ENCODE peak calls at places on chromosomes 6 and 20, in four cellular contexts. V, E, I and R are unnamed samples.

GRCh38 chr6:125718109-125718508 is 31.3 kb upstream of the HEY2 start:
- DNase-seq in V (no peak), E (no peak), I (no peak), R (no peak)

GRCh38 chr6:9766240-9766915 is 648.5 kb downstream of the TFAP2A start:
- DNase-seq in V (no peak), E (peak), I (no peak), R (no peak)

GRCh38 chr6:97630592-97630991 is 347.6 kb upstream of the MMS22L start:
- DNase-seq in V (no peak), E (no peak), I (no peak), R (no peak)

GRCh38 chr6:4613381-4613780 is 162.8 kb upstream of the CDYL start:
- DNase-seq in V (no peak), E (no peak), I (no peak), R (no peak)

GRCh38 chr6:165889636-165890403 is 226.8 kb upstream of the PDE10A start:
- DNase-seq in V (no peak), E (peak), I (no peak), R (peak)

GRCh38 chr6:49980898-49981297 is 11.5 kb upstream of the DEFB113 start:
- DNase-seq in V (no peak), E (peak), I (no peak), R (no peak)

GRCh38 chr20:46784450-46785127 is 75.1 kb downstream of the SLC2A10 start:
- DNase-seq in V (no peak), E (peak), I (no peak), R (no peak)

GRCh38 chr20:52340036-52340634 is 148.6 kb upstream of the ZFP64 start:
- DNase-seq in V (no peak), E (peak), I (no peak), R (no peak)

GRCh38 chr6:44456070-44456965 is 68.8 kb downstream of the CDC5L start:
- DNase-seq in V (peak), E (peak), I (no peak), R (peak)

GRCh38 chr20:22511943-22512910 is 72.1 kb downstream of the FOXA2 start:
- DNase-seq in V (no peak), E (no peak), I (no peak), R (no peak)